ENCODE peak calls at places on chromosomes 11 and 22, in seven cellular contexts. U is endodermal cell, P is heart left ventricle, O is stomach, C is bronchial epithelial cell, B is fibroblast of lung, L is GM06990. Z is an unnamed sample.

GRCh38 chr11:2933376-2934056 is 4.3 kb upstream of the PHLDA2 start:
- DNase-seq in U (peak; percentile 87), P (peak; percentile 60), O (peak; percentile 84), C (peak; percentile 96), B (peak; percentile 78), L (peak; percentile 49), Z (peak; percentile 95)

GRCh38 chr11:79108851-79109250 is 332.0 kb downstream of the TENM4 start:
- DNase-seq in U (no peak), P (no peak), O (no peak), C (no peak), B (peak; percentile 65), L (no peak), Z (peak; percentile 14)

GRCh38 chr22:36411589-36412258 is 24.0 kb upstream of the MYH9 start:
- DNase-seq in U (no peak), P (no peak), O (no peak), C (no peak), B (no peak), L (no peak), Z (no peak)

GRCh38 chr22:47110817-47111443 is 348.5 kb downstream of the TBC1D22A start:
- DNase-seq in U (no peak), P (no peak), O (no peak), C (no peak), B (peak; percentile 45), L (no peak), Z (peak; percentile 19)

GRCh38 chr11:130606781-130607511 is 158.5 kb downstream of the ADAMTS15 start:
- DNase-seq in U (no peak), P (no peak), O (no peak), C (no peak), B (peak; percentile 62), L (no peak), Z (peak; percentile 49)

GRCh38 chr11:66421492-66422205 is 814 bp downstream of the NPAS4 start:
- DNase-seq in U (peak; percentile 97), P (peak; percentile 90), O (peak; percentile 94), C (peak; percentile 63), B (peak; percentile 82), L (peak; percentile 82), Z (peak; percentile 91)

GRCh38 chr11:102592634-102593581 is 32.2 kb downstream of the MMP20 start:
- DNase-seq in U (no peak), P (no peak), O (no peak), C (peak; percentile 75), B (peak; percentile 26), L (no peak), Z (peak; percentile 46)

GRCh38 chr11:9462172-9462799 is 1.5 kb downstream of the ZNF143 start:
- DNase-seq in U (no peak), P (no peak), O (no peak), C (peak; percentile 21), B (peak; percentile 53), L (peak; percentile 41), Z (no peak)

GRCh38 chr11:117999354-117999993 is 13.3 kb downstream of the IL10RA start:
- DNase-seq in U (peak; percentile 31), P (no peak), O (no peak), C (no peak), B (no peak), L (no peak), Z (no peak)

GRCh38 chr11:93908689-93909088 is 58.3 kb upstream of the VSTM5 start:
- DNase-seq in U (no peak), P (no peak), O (no peak), C (peak; percentile 83), B (peak; percentile 97), L (no peak), Z (peak; percentile 85)

GRCh38 chr11:12812849-12813248 is 138.6 kb downstream of the TEAD1 start:
- DNase-seq in U (no peak), P (no peak), O (no peak), C (no peak), B (peak; percentile 50), L (no peak), Z (peak; percentile 58)

GRCh38 chr11:8086001-8086479 is 5.0 kb downstream of the TUB start:
- DNase-seq in U (no peak), P (no peak), O (no peak), C (no peak), B (peak; percentile 63), L (no peak), Z (no peak)

GRCh38 chr11:1771700-1772099 is 8.0 kb upstream of the CTSD start:
- DNase-seq in U (peak; percentile 38), P (peak; percentile 19), O (peak; percentile 32), C (peak; percentile 56), B (peak; percentile 52), L (no peak), Z (peak; percentile 76)

GRCh38 chr11:36292311-36292722 is 3.1 kb upstream of the COMMD9 start:
- DNase-seq in U (peak; percentile 57), P (no peak), O (no peak), C (peak; percentile 43), B (peak; percentile 31), L (peak; percentile 31), Z (no peak)

GRCh38 chr11:118806400-118806799 is 15.4 kb upstream of the DDX6 start:
- DNase-seq in U (no peak), P (no peak), O (no peak), C (no peak), B (no peak), L (no peak), Z (no peak)

GRCh38 chr11:7575841-7576451 is 62.1 kb downstream of the PPFIBP2 start:
- DNase-seq in U (peak; percentile 68), P (no peak), O (peak; percentile 74), C (peak; percentile 44), B (no peak), L (peak; percentile 67), Z (no peak)

GRCh38 chr22:48753381-48753730 is 1074.3 kb downstream of the BRD1 start:
- DNase-seq in U (peak; percentile 24), P (no peak), O (peak; percentile 5), C (no peak), B (no peak), L (no peak), Z (no peak)

GRCh38 chr11:77471520-77472234 is 2.2 kb downstream of the PAK1 start:
- DNase-seq in U (peak; percentile 77), P (no peak), O (peak; percentile 72), C (peak; percentile 73), B (no peak), L (no peak), Z (no peak)

GRCh38 chr11:16347928-16348685 is 8.2 kb downstream of the SOX6 start:
- DNase-seq in U (no peak), P (no peak), O (no peak), C (peak; percentile 32), B (peak; percentile 3), L (no peak), Z (peak; percentile 50)

GRCh38 chr11:79243412-79244174 is 197.2 kb downstream of the TENM4 start:
- DNase-seq in U (no peak), P (no peak), O (no peak), C (no peak), B (no peak), L (no peak), Z (no peak)

GRCh38 chr11:68551223-68551622 is 90.7 kb downstream of the PPP6R3 start:
- DNase-seq in U (no peak), P (no peak), O (no peak), C (no peak), B (no peak), L (no peak), Z (no peak)

GRCh38 chr11:67416416-67417335 is 1.2 kb downstream of the CARNS1 start:
- DNase-seq in U (no peak), P (no peak), O (peak; percentile 79), C (peak; percentile 57), B (no peak), L (no peak), Z (peak; percentile 51)

GRCh38 chr11:72174299-72175070 is 17.5 kb upstream of the FOLR1 start:
- DNase-seq in U (no peak), P (no peak), O (no peak), C (peak; percentile 78), B (no peak), L (no peak), Z (no peak)

GRCh38 chr11:70948416-70948815 is 304.0 kb downstream of the SHANK2 start:
- DNase-seq in U (no peak), P (no peak), O (no peak), C (no peak), B (no peak), L (no peak), Z (no peak)

GRCh38 chr22:40312050-40312449 is 34.2 kb upstream of the ADSL start:
- DNase-seq in U (peak; percentile 10), P (no peak), O (no peak), C (no peak), B (no peak), L (no peak), Z (no peak)

GRCh38 chr11:45846174-45846675 is 1.1 kb upstream of the CRY2 start:
- DNase-seq in U (no peak), P (no peak), O (no peak), C (no peak), B (no peak), L (no peak), Z (no peak)

GRCh38 chr11:45850446-45850845 is 3.2 kb downstream of the CRY2 start:
- DNase-seq in U (no peak), P (no peak), O (no peak), C (no peak), B (peak; percentile 64), L (no peak), Z (peak; percentile 31)

GRCh38 chr11:45848654-45849081 is 1.4 kb downstream of the CRY2 start:
- DNase-seq in U (no peak), P (no peak), O (peak; percentile 60), C (no peak), B (no peak), L (no peak), Z (no peak)

GRCh38 chr11:45846974-45847907 is at the start of gene CRY2:
- DNase-seq in U (peak; percentile 100), P (peak; percentile 100), O (peak; percentile 100), C (peak; percentile 88), B (peak; percentile 93), L (peak; percentile 96), Z (peak; percentile 98)

GRCh38 chr11:45847908-45848316 is 637 bp downstream of the CRY2 start:
- DNase-seq in U (peak; percentile 80), P (peak; percentile 63), O (peak; percentile 66), C (peak; percentile 62), B (peak; percentile 75), L (peak; percentile 56), Z (peak; percentile 70)
- TF ChIP-seq CTCF in U (peak; percentile 34), P (no peak), O (no peak), C (peak; percentile 22), B (no peak), L (no peak), Z (no peak)

GRCh38 chr22:44678245-44678979 is 23.6 kb upstream of the PRR5 start:
- DNase-seq in U (no peak), P (no peak), O (no peak), C (no peak), B (no peak), L (no peak), Z (no peak)
- H3K4me3 ChIP-seq in U (no peak overlapping the region), P (no peak overlapping the region), O (no peak overlapping the region), C (no peak overlapping the region), B (no peak overlapping the region), L (no peak overlapping the region), Z (no peak overlapping the region)

GRCh38 chr22:24446291-24446611 is 18.9 kb downstream of the ADORA2A start:
- DNase-seq in U (no peak), P (no peak), O (no peak), C (no peak), B (no peak), L (no peak), Z (no peak)
- TF ChIP-seq CTCF in U (no peak), P (no peak), O (no peak), C (no peak), B (no peak), L (no peak), Z (no peak)

DNA sequence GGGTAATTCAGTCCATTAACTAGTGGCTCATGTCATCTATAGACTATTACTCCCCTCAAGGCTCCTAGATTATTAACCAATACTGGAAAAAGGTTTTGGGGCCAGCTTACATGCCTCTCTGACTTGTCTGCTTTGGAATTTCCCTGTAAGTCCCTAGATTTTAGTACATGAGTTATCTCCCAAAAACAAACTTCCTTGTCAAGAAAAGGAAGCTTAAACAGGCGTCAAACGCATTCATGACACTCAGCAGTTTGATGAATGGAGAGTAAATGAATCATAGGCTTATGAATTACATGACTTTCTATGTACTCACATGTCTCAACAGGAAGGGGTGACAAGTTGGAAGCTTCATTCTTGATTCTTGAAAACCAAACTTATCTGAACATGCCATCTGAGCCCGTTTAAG is 70.8 kb downstream of the BLID start:
- DNase-seq in U (no peak), P (no peak), O (no peak), C (peak; percentile 99), B (peak; percentile 94), L (no peak), Z (peak; percentile 83)
- H3K4me3 ChIP-seq in U (no peak overlapping the region), P (no peak overlapping the region), O (no peak overlapping the region), C (no peak overlapping the region), B (no peak overlapping the region), L (no peak overlapping the region), Z (no peak overlapping the region)